ENCODE peak calls at places on chromosomes 1 and 21, in ten cellular contexts. N, S, K, U, A, T, G, X, L and Y are unnamed samples.

GRCh38 chr21:38223893-38224540 is 32.8 kb upstream of the KCNJ15 start:
- DNase-seq in N (no peak), S (no peak), K (no peak), U (no peak), A (no peak), T (no peak), G (no peak), X (no peak), L (no peak), Y (no peak)

GRCh38 chr1:31575373-31576140 is 758 bp upstream of the TINAGL1 start:
- DNase-seq in N (peak), S (no peak), K (no peak), U (peak), A (no peak), T (no peak), G (no peak), X (peak), L (no peak), Y (no peak)

GRCh38 chr1:44831516-44831915 is 11.5 kb downstream of the PTCH2 start:
- DNase-seq in N (no peak), S (no peak), K (no peak), U (no peak), A (no peak), T (peak), G (no peak), X (no peak), L (no peak), Y (no peak)

GRCh38 chr1:108847464-108847863 is 9.4 kb downstream of the AKNAD1 start:
- DNase-seq in N (no peak), S (no peak), K (no peak), U (no peak), A (no peak), T (no peak), G (no peak), X (no peak), L (no peak), Y (no peak)

GRCh38 chr1:180937624-180938225 is 25.0 kb downstream of the KIAA1614 start:
- DNase-seq in N (no peak), S (no peak), K (no peak), U (no peak), A (no peak), T (no peak), G (no peak), X (no peak), L (no peak), Y (no peak)

GRCh38 chr1:12435639-12436344 is 182.2 kb downstream of the DHRS3 start:
- DNase-seq in N (no peak), S (no peak), K (peak), U (no peak), A (no peak), T (no peak), G (peak), X (no peak), L (no peak), Y (no peak)

GRCh38 chr21:45918835-45919467 is 62.6 kb upstream of the COL6A1 start:
- DNase-seq in N (no peak), S (no peak), K (no peak), U (no peak), A (no peak), T (no peak), G (no peak), X (no peak), L (no peak), Y (no peak)

GRCh38 chr1:2863149-2863963 is 61.9 kb upstream of the TTC34 start:
- DNase-seq in N (no peak), S (no peak), K (no peak), U (no peak), A (no peak), T (no peak), G (no peak), X (no peak), L (no peak), Y (no peak)

GRCh38 chr1:1960480-1961196 is 41.6 kb upstream of the TMEM52 start:
- DNase-seq in N (no peak), S (no peak), K (no peak), U (no peak), A (no peak), T (no peak), G (no peak), X (no peak), L (no peak), Y (no peak)

GRCh38 chr1:151514366-151514765 is 3.2 kb downstream of the CGN start:
- DNase-seq in N (no peak), S (no peak), K (no peak), U (no peak), A (no peak), T (no peak), G (no peak), X (no peak), L (no peak), Y (no peak)

GRCh38 chr1:172468296-172468695 is 24.4 kb upstream of the PIGC start:
- DNase-seq in N (no peak), S (no peak), K (no peak), U (no peak), A (no peak), T (no peak), G (no peak), X (no peak), L (no peak), Y (no peak)

GRCh38 chr1:15033264-15033663 is 120.3 kb upstream of the TMEM51 start:
- DNase-seq in N (no peak), S (no peak), K (no peak), U (no peak), A (no peak), T (no peak), G (no peak), X (no peak), L (no peak), Y (no peak)

GRCh38 chr1:214281902-214282695 is 1.1 kb downstream of the SMYD2 start:
- DNase-seq in N (no peak), S (no peak), K (peak), U (peak), A (no peak), T (no peak), G (no peak), X (peak), L (no peak), Y (no peak)

GRCh38 chr1:8427493-8427892 is 109.6 kb downstream of the SLC45A1 start:
- DNase-seq in N (no peak), S (no peak), K (peak), U (no peak), A (no peak), T (no peak), G (no peak), X (no peak), L (no peak), Y (no peak)